ENCODE peak calls at places on chromosome 7, in eight cellular contexts. N is CD4-positive, alpha-beta T cell; M is Right ventricle myocardium inferior; Q is Peyer's patch; R is stimulated activated CD4-positive, alpha-beta T cell treated with anti-CD3 and anti-CD28 coated beads, Interleukin-1b, Interleukin-23, amount 100 ng/mL, for 4 hours; E is AG09319; Y is NCI-H69; P is SJSA1. S is an unnamed sample.

GRCh38 chr7:98214811-98215321 is 3.6 kb downstream of the BHLHA15 start:
- DNase-seq in Y (no peak), N (no peak), M (no peak), E (no peak), P (no peak), R (no peak), Q (no peak), S (no peak)

GRCh38 chr7:158300427-158300826 is 287.2 kb downstream of the PTPRN2 start:
- DNase-seq in R (no peak), M (peak; percentile 13), P (no peak), Q (no peak), Y (no peak), N (no peak), E (no peak), S (no peak)

GRCh38 chr7:123929107-123929506 is 4.1 kb downstream of the SPAM1 start:
- DNase-seq in N (no peak), P (no peak), E (no peak), R (no peak), Y (peak; percentile 8), M (no peak), Q (no peak), S (no peak)

GRCh38 chr7:98724591-98724990 is 107.5 kb downstream of the NPTX2 start:
- DNase-seq in N (no peak), P (no peak), R (no peak), Q (no peak), M (no peak), E (no peak), Y (no peak), S (no peak)

GRCh38 chr7:12722136-12722535 is 34.7 kb downstream of the ARL4A start:
- DNase-seq in Q (no peak), M (no peak), R (no peak), Y (no peak), E (no peak), N (no peak), P (no peak), S (no peak)

GRCh38 chr7:48244902-48245301 is 73.6 kb downstream of the ABCA13 start:
- DNase-seq in Y (no peak), Q (no peak), M (no peak), R (no peak), P (peak; percentile 75), N (no peak), E (no peak), S (no peak)

GRCh38 chr7:2819954-2820397 is 24.1 kb downstream of the GNA12 start:
- DNase-seq in Y (no peak), R (no peak), E (no peak), N (no peak), P (no peak), Q (no peak), M (no peak), S (no peak)

GRCh38 chr7:12174931-12175330 is 36.2 kb upstream of the TMEM106B start:
- DNase-seq in E (no peak), M (no peak), R (no peak), Q (no peak), Y (no peak), N (no peak), P (no peak), S (no peak)

GRCh38 chr7:16431646-16432424 is 10.5 kb upstream of the CRPPA start:
- DNase-seq in Q (no peak), R (no peak), N (no peak), M (no peak), P (peak; percentile 56), Y (peak; percentile 56), E (no peak), S (no peak)

GRCh38 chr7:66187894-66188293 is 17.2 kb upstream of the TPST1 start:
- DNase-seq in Y (no peak), Q (no peak), M (no peak), P (no peak), E (peak; percentile 73), R (no peak), N (no peak), S (no peak)

GRCh38 chr7:139828446-139828845 is 618 bp upstream of the TBXAS1 start:
- DNase-seq in M (no peak), P (no peak), Q (no peak), E (no peak), N (no peak), R (no peak), Y (no peak), S (no peak)

GRCh38 chr7:128347573-128348147 is 4.0 kb upstream of the RBM28 start:
- DNase-seq in E (no peak), Y (peak; percentile 42), M (no peak), Q (no peak), R (peak; percentile 49), P (peak; percentile 27), N (peak; percentile 19), S (no peak)

GRCh38 chr7:131026297-131027003 is 292.4 kb upstream of the KLF14 start:
- DNase-seq in M (no peak), N (no peak), Q (no peak), E (no peak), R (no peak), P (no peak), Y (peak; percentile 42), S (no peak)

GRCh38 chr7:106720641-106721040 is 59.7 kb upstream of the CCDC71L start:
- DNase-seq in M (no peak), Y (no peak), N (no peak), R (no peak), E (no peak), Q (peak; percentile 24), P (no peak), S (no peak)